ENCODE peak calls at places on chromosomes 2 and 18, in nine cellular contexts. G, S, P, M, I, D, E, A and Q are unnamed samples.

GRCh38 chr2:43100883-43101662 is 125.3 kb downstream of the ZFP36L2 start:
- DNase-seq in G (peak; percentile 91), P (peak; percentile 72), I (peak; percentile 82), A (peak; percentile 65), D (no peak), M (peak; percentile 86), E (no peak), S (no peak), Q (no peak)

GRCh38 chr2:145652051-145652450 is 1132.1 kb upstream of the ZEB2 start:
- DNase-seq in S (no peak), I (no peak), A (no peak), D (no peak), E (no peak), M (no peak), G (no peak), P (no peak), Q (no peak)

GRCh38 chr18:79197531-79197930 is 128.3 kb downstream of the ATP9B start:
- DNase-seq in I (no peak), M (no peak), S (no peak), P (no peak), A (no peak), D (no peak), E (no peak), G (no peak), Q (no peak)

GRCh38 chr2:60532421-60532820 is 21.0 kb downstream of the BCL11A start:
- DNase-seq in G (no peak), A (no peak), I (no peak), D (no peak), P (no peak), S (no peak), M (no peak), E (no peak), Q (no peak)

GRCh38 chr18:31825772-31826171 is 65.1 kb upstream of the SLC25A52 start:
- DNase-seq in G (no peak), S (no peak), I (no peak), D (no peak), A (no peak), E (no peak), P (no peak), M (no peak), Q (no peak)

GRCh38 chr18:50429207-50429948 is 54.5 kb downstream of the SKA1 start:
- DNase-seq in D (peak; percentile 3), M (no peak), S (no peak), A (no peak), I (no peak), E (no peak), P (no peak), G (no peak), Q (no peak)

GRCh38 chr2:62741954-62742722 is 36.6 kb downstream of the EHBP1 start:
- DNase-seq in S (no peak), E (no peak), M (no peak), G (no peak), D (no peak), A (no peak), I (no peak), P (no peak), Q (no peak)

GRCh38 chr2:39649491-39649890 is 16.2 kb upstream of the TMEM178A start:
- DNase-seq in S (no peak), P (no peak), D (no peak), M (no peak), A (no peak), I (no peak), G (no peak), E (no peak), Q (no peak)

DNA sequence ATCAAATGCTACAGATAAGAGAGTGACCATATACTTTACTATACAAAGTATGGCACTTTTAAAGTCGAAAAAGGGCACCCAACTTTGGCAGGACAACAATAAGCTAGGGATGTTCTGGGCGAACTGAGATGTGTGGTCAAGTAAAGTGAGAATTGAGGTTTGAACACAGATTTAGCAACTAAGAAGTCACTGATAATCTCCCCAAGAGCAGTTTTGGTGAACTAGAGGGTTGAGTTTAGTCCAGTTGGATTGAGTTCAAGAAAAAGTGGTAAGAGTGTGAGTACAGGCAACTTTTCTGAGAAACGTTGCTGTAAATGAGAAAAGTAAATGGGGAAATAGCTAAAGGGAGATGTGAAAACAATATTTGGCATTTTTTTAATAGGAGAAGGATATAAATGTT is 65.5 kb upstream of the TGFA start:
- DNase-seq in P (no peak), S (no peak), I (no peak), E (no peak), M (no peak), A (no peak), D (no peak), G (no peak), Q (no peak)
- H3K27ac ChIP-seq in P (no peak overlapping the region), S (no peak overlapping the region), I (no peak overlapping the region), E (no peak overlapping the region), M (no peak overlapping the region), A (no peak overlapping the region), D (no peak overlapping the region), G (no peak overlapping the region), Q (no peak overlapping the region)

GRCh38 chr18:4276983-4277585 is 178.0 kb downstream of the DLGAP1 start:
- DNase-seq in D (no peak), G (no peak), A (no peak), S (no peak), I (no peak), P (no peak), M (no peak), E (no peak), Q (no peak)
- H3K27ac ChIP-seq in D (no peak overlapping the region), G (no peak overlapping the region), A (no peak overlapping the region), S (no peak overlapping the region), I (no peak overlapping the region), P (no peak overlapping the region), M (no peak overlapping the region), E (no peak overlapping the region), Q (no peak overlapping the region)

GRCh38 chr2:28397043-28397381 is 4.4 kb downstream of the FOSL2 start:
- DNase-seq in E (no peak), G (no peak), D (no peak), S (no peak), P (no peak), M (no peak), A (no peak), I (no peak), Q (no peak)

GRCh38 chr2:28399289-28399688 is 6.6 kb downstream of the FOSL2 start:
- DNase-seq in S (no peak), G (peak; percentile 6), I (no peak), D (no peak), M (no peak), A (no peak), P (no peak), E (no peak), Q (no peak)

GRCh38 chr2:28399946-28400345 is 7.3 kb downstream of the FOSL2 start:
- DNase-seq in A (no peak), I (no peak), P (no peak), D (no peak), S (no peak), E (no peak), G (peak; percentile 49), M (no peak), Q (no peak)

GRCh38 chr2:28400434-28400833 is 7.8 kb downstream of the FOSL2 start:
- DNase-seq in S (no peak), E (no peak), M (no peak), P (no peak), I (no peak), A (no peak), D (no peak), G (peak; percentile 24), Q (no peak)

DNA sequence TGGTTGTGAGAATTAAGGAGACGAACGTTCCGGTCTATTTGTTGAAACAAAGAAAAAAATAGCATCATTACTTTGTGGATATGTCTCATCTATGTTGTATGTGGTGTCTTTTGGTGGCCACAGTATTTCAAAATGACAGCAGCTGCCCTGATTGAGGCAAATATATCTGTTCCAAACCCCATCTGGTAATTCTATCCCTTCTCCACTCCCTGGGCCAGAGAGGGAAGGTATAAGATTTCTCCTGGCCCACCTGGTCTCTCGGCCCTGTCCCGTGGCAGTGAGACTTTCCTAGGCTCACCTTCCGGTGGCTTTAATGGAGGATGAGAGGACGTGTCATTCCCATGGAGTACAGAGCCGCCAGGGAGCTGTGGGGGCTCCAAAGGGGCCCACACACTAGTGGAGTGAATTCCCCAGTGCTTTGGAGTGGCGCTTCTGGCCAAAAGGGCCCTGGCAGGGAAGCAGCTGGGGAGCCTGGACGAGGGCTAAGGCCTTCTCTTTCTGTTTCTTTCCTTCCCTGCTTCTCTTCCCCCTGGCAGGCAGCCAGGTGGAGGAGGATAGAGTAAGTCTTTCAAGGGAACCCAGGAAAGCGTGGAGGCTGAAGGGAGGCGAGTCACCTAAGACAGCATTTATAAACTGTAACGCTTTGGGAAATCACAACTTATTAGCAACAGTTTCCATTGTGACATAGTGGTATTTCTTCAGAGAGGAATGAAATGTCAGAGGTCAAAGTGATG is 5.6 kb downstream of the FOSL2 start:
- DNase-seq in S (no peak), E (no peak), I (peak; percentile 82), P (no peak), G (peak; percentile 81), D (no peak), M (no peak), A (no peak), Q (no peak)
- H3K27ac ChIP-seq in S (peak overlapping the region; percentile 100), E (peak overlapping the region; percentile 99), I (peak overlapping the region; percentile 59), P (no peak overlapping the region), G (no peak overlapping the region), D (no peak overlapping the region), M (peak overlapping the region; percentile 86), A (no peak overlapping the region), Q (no peak overlapping the region)

GRCh38 chr18:9741821-9742541 is 33.9 kb downstream of the RAB31 start:
- DNase-seq in P (no peak), D (no peak), I (no peak), G (peak; percentile 57), S (no peak), M (no peak), E (no peak), A (no peak), Q (no peak)

GRCh38 chr18:9741461-9741820 is 33.3 kb downstream of the RAB31 start:
- DNase-seq in P (no peak), A (no peak), M (no peak), I (no peak), D (no peak), E (no peak), G (no peak), S (no peak), Q (no peak)

GRCh38 chr18:9740076-9740475 is 32.0 kb downstream of the RAB31 start:
- DNase-seq in S (no peak), I (no peak), D (no peak), A (no peak), M (no peak), E (no peak), P (no peak), G (no peak), Q (no peak)

GRCh38 chr18:9742588-9743131 is 34.6 kb downstream of the RAB31 start:
- DNase-seq in I (no peak), G (peak; percentile 55), S (no peak), M (no peak), P (no peak), A (no peak), D (no peak), E (no peak), Q (no peak)

DNA sequence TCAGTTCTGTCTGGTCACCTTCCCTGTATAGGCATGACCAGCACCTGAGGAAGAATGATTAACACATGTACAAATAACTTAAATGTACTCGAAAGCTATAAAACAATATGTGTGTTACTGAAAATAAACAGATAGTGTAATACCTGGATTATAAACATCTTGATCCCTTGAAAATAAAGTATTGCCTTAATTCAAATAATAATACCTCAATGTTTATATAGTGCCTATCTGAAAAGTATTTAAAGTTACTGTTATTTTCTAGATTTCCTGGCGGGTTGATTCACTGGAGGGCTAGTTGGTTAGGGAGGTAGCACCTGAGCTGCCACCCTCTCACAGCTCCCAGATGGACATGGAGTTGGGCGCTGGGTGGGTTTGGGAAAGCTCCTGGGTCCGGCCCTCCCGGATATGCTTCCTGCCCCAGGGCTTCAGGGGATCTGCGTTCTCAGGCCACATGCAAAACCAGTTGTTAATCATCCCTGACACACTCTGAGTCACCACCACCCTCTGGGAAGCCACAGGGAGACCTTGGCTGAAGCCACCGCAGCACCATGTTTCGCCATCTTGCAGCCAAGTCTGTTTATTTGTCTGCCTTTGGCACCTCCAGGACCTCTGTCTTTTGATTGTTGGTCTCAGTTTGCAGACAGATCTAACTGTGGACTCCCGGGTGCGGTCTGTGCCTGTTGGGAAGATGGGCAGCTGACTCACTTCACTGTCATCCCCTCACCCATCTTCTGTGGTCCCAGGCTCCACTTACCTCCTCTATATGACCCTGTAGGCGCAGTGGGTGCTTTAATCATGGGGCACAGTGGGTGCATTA is 35.3 kb downstream of the RAB31 start:
- DNase-seq in E (peak; percentile 54), G (no peak), S (no peak), M (peak; percentile 50), I (no peak), D (no peak), P (no peak), A (no peak), Q (peak; percentile 87)
- H3K27ac ChIP-seq in E (peak overlapping the region; percentile 48), G (no peak overlapping the region), S (peak overlapping the region; percentile 12), M (peak overlapping the region; percentile 82), I (no peak overlapping the region), D (no peak overlapping the region), P (no peak overlapping the region), A (no peak overlapping the region), Q (peak overlapping the region; percentile 96)